ENCODE peak calls at places on chromosomes 11 and 22, in ten cellular contexts. Q is LoVo, P is KG1, M is HL-60, N is smooth muscle cell of the brain vasculature, C is renal cortical epithelial cell, I is H54, L is anterior cingulate cortex, J is astrocyte of the spinal cord, F is epithelial cell of prostate. V is an unnamed sample.

GRCh38 chr11:2093575-2094353 is 45.4 kb downstream of the IGF2 start:
- DNase-seq in N (no peak), J (no peak), F (no peak), C (no peak), I (no peak), Q (no peak), L (no peak), P (no peak), M (no peak), V (peak; percentile 20)

GRCh38 chr11:66126808-66127555 is 56.9 kb downstream of the PACS1 start:
- DNase-seq in P (no peak), C (peak; percentile 80), J (peak; percentile 71), N (no peak), F (peak; percentile 80), L (no peak), Q (no peak), M (no peak), I (no peak), V (peak; percentile 83)

GRCh38 chr22:37561209-37562048 is 1.1 kb downstream of the CDC42EP1 start:
- DNase-seq in C (peak; percentile 74), N (no peak), M (no peak), J (peak; percentile 87), L (peak; percentile 60), Q (peak; percentile 87), I (peak; percentile 61), F (no peak), P (peak; percentile 64), V (peak; percentile 91)

GRCh38 chr11:104846216-104846615 is 52.0 kb downstream of the CASP12 start:
- DNase-seq in L (no peak), C (no peak), I (no peak), F (no peak), Q (no peak), J (no peak), N (no peak), P (no peak), M (no peak), V (no peak)

GRCh38 chr11:96259053-96259837 is 83.8 kb downstream of the MAML2 start:
- DNase-seq in Q (peak; percentile 73), M (no peak), C (peak; percentile 97), P (no peak), L (no peak), I (peak; percentile 12), F (peak; percentile 66), N (no peak), J (peak; percentile 67), V (peak; percentile 76)

GRCh38 chr22:33812578-33812977 is 107.7 kb downstream of the LARGE1 start:
- DNase-seq in F (no peak), L (no peak), I (no peak), J (no peak), Q (no peak), P (no peak), N (no peak), C (no peak), M (no peak), V (no peak)

GRCh38 chr11:75498556-75499255 is 27.0 kb downstream of the GDPD5 start:
- DNase-seq in C (no peak), I (no peak), P (no peak), Q (no peak), M (no peak), N (no peak), F (no peak), J (no peak), L (no peak), V (no peak)

GRCh38 chr11:122020902-122021301 is 95.1 kb downstream of the BLID start:
- DNase-seq in J (no peak), N (no peak), C (no peak), I (no peak), L (no peak), P (no peak), F (no peak), M (no peak), Q (no peak), V (peak; percentile 61)

GRCh38 chr11:103906291-103906850 is 130.1 kb upstream of the DDI1 start:
- DNase-seq in F (no peak), J (no peak), P (no peak), M (no peak), I (no peak), L (no peak), N (no peak), C (no peak), Q (no peak), V (no peak)

GRCh38 chr11:47189100-47189834 is 3.0 kb upstream of the PACSIN3 start:
- DNase-seq in J (peak; percentile 70), C (peak; percentile 88), Q (peak; percentile 72), L (no peak), N (no peak), P (no peak), I (peak; percentile 84), F (peak; percentile 74), M (no peak), V (peak; percentile 86)

GRCh38 chr22:45469573-45470383 is 32.9 kb upstream of the FBLN1 start:
- DNase-seq in P (no peak), F (no peak), L (no peak), I (no peak), C (peak; percentile 57), J (no peak), M (no peak), Q (peak; percentile 30), N (no peak), V (no peak)

GRCh38 chr11:1077033-1077416 is 2.4 kb downstream of the MUC2 start:
- DNase-seq in I (no peak), L (no peak), C (no peak), Q (no peak), N (no peak), M (no peak), J (no peak), P (no peak), F (no peak), V (no peak)